ENCODE peak calls at places on chromosomes 5 and 9, in six cellular contexts. C is epithelial cell of prostate, Y is NCI-H2029, J is H9, F is mucosa of descending colon, R is non-pigmented ciliary epithelial cell. E is an unnamed sample.

GRCh38 chr5:40089269-40089668 is 590.4 kb upstream of the PTGER4 start:
- DNase-seq in Y (no peak), R (no peak), F (no peak), C (no peak), J (no peak), E (no peak)

GRCh38 chr9:13396418-13396817 is 116.9 kb upstream of the MPDZ start:
- DNase-seq in F (no peak), C (no peak), J (no peak), R (no peak), Y (no peak), E (no peak)

GRCh38 chr5:38541174-38541724 is 15.2 kb downstream of the LIFR start:
- DNase-seq in C (no peak), Y (peak; percentile 78), J (no peak), F (no peak), R (no peak), E (no peak)

GRCh38 chr5:37921452-37921851 is 81.6 kb upstream of the GDNF start:
- DNase-seq in J (no peak), R (no peak), F (no peak), Y (no peak), C (no peak), E (no peak)

GRCh38 chr9:121288874-121289553 is 21.1 kb downstream of the GSN start:
- DNase-seq in R (no peak), Y (no peak), J (peak; percentile 86), C (peak; percentile 59), F (peak; percentile 66), E (peak; percentile 89)

GRCh38 chr5:137935190-137935589 is 45.9 kb downstream of the PKD2L2 start:
- DNase-seq in F (no peak), J (no peak), Y (no peak), R (no peak), C (no peak), E (no peak)

GRCh38 chr9:131732636-131733340 is 7.1 kb downstream of the RAPGEF1 start:
- DNase-seq in F (peak; percentile 33), C (no peak), Y (no peak), R (no peak), J (no peak), E (no peak)

GRCh38 chr5:156438076-156438475 is 111.1 kb downstream of the SGCD start:
- DNase-seq in C (no peak), R (no peak), Y (no peak), F (no peak), J (no peak), E (no peak)

GRCh38 chr9:129547063-129547462 is 73.8 kb downstream of the C9orf50 start:
- DNase-seq in J (no peak), R (no peak), Y (no peak), C (no peak), F (no peak), E (no peak)

GRCh38 chr9:16252631-16253030 is 617.8 kb downstream of the BNC2 start:
- DNase-seq in C (no peak), J (peak; percentile 14), Y (no peak), F (no peak), R (no peak), E (peak; percentile 51)

GRCh38 chr9:91131433-91131839 is 230.3 kb downstream of the AUH start:
- DNase-seq in J (no peak), C (peak; percentile 85), F (peak; percentile 74), Y (no peak), R (peak; percentile 79), E (no peak)

GRCh38 chr9:96844040-96844439 is 10.3 kb downstream of the ZNF782 start:
- DNase-seq in C (no peak), R (no peak), Y (no peak), J (no peak), F (no peak), E (no peak)

GRCh38 chr5:57302164-57302563 is 128.3 kb downstream of the GPBP1 start:
- DNase-seq in R (no peak), C (peak; percentile 44), F (peak; percentile 79), Y (no peak), J (no peak), E (no peak)

GRCh38 chr5:68738236-68738635 is 355.6 kb upstream of the SLC30A5 start:
- DNase-seq in C (no peak), R (no peak), F (no peak), J (no peak), Y (no peak), E (no peak)

GRCh38 chr5:157308826-157309465 is 43.0 kb downstream of the CYFIP2 start:
- DNase-seq in J (no peak), R (no peak), C (no peak), Y (no peak), F (peak; percentile 19), E (no peak)

GRCh38 chr5:147906326-147907095 is at the start of gene C5orf46:
- DNase-seq in J (no peak), F (no peak), C (peak; percentile 39), R (no peak), Y (no peak), E (no peak)

GRCh38 chr9:3887798-3888495 is 362.1 kb upstream of the RFX3 start:
- DNase-seq in C (no peak), Y (no peak), R (no peak), F (no peak), J (no peak), E (no peak)

GRCh38 chr9:94772128-94772527 is 45.6 kb downstream of the AOPEP start:
- DNase-seq in F (no peak), J (no peak), Y (no peak), C (no peak), R (no peak), E (no peak)